ENCODE peak calls at places on chromosomes 5 and 9, in six cellular contexts. Y is ureter, G is Daoy, J is NCI-H2081, D is NCI-H82, V is ELR. L is an unnamed sample.

GRCh38 chr9:112831281-112831851 is 59.3 kb downstream of the SLC46A2 start:
- DNase-seq in J (peak), G (no peak), V (no peak), D (no peak), Y (peak), L (no peak)

GRCh38 chr5:72057816-72058215 is 49.5 kb upstream of the MAP1B start:
- DNase-seq in G (no peak), Y (no peak), D (peak), V (no peak), J (no peak), L (no peak)

GRCh38 chr5:43000198-43000840 is 39.8 kb downstream of the ANXA2R start:
- DNase-seq in Y (no peak), G (peak), V (peak), J (no peak), D (no peak), L (no peak)

GRCh38 chr9:35706951-35707350 is 17.2 kb upstream of the TPM2 start:
- DNase-seq in J (no peak), D (no peak), G (no peak), V (no peak), Y (no peak), L (no peak)

GRCh38 chr9:111148994-111149759 is 110.9 kb upstream of the LPAR1 start:
- DNase-seq in J (no peak), G (no peak), Y (peak), V (peak), D (no peak), L (no peak)

GRCh38 chr9:89544280-89544664 is 46.4 kb upstream of the SEMA4D start:
- DNase-seq in D (no peak), Y (no peak), J (no peak), V (no peak), G (no peak), L (no peak)

GRCh38 chr5:5316333-5316732 is 106.1 kb upstream of the ICE1 start:
- DNase-seq in V (peak), J (no peak), D (no peak), G (peak), Y (no peak), L (no peak)

GRCh38 chr5:116563909-116564308 is 10.7 kb downstream of the SEMA6A start:
- DNase-seq in V (no peak), G (no peak), Y (no peak), D (no peak), J (no peak), L (no peak)

GRCh38 chr9:37936965-37937364 is 33.0 kb upstream of the SLC25A51 start:
- DNase-seq in D (peak), G (peak), J (no peak), Y (no peak), V (peak), L (no peak)

GRCh38 chr9:110936719-110937452 is 101.4 kb downstream of the LPAR1 start:
- DNase-seq in V (peak), J (no peak), G (no peak), D (no peak), Y (no peak), L (no peak)

GRCh38 chr9:118003240-118003639 is 299.0 kb downstream of the TLR4 start:
- DNase-seq in J (peak), D (peak), Y (no peak), V (no peak), G (no peak), L (no peak)

GRCh38 chr5:59999056-59999455 is 105.5 kb upstream of the PDE4D start:
- DNase-seq in D (no peak), J (no peak), Y (no peak), G (no peak), V (no peak), L (no peak)

GRCh38 chr5:4395752-4396151 is 744.4 kb upstream of the ADAMTS16 start:
- DNase-seq in J (no peak), Y (no peak), D (no peak), V (no peak), G (no peak), L (no peak)

GRCh38 chr9:11319477-11320060 is 706.8 kb upstream of the PTPRD start:
- DNase-seq in Y (no peak), G (peak), V (no peak), D (peak), J (peak), L (no peak)